ENCODE peak calls at places on chromosome 16, in five cellular contexts. L is sciatic nerve; S is posterior cingulate gyrus; I is activated T-helper 1 cell treated with anti-CD3 and anti-CD28 coated beads, Interleukin-12 subunit alpha, Interleukin-12 subunit beta, Interleukin-2, Interleukin-4 antibody, amounts not matched to agents 30 ng/mL and 10 ng/mL and 1 ng/mL, durations not matched to agents 14 hours and 24 hours and 36 hours; Z is progenitor cell of endocrine pancreas. K is an unnamed sample.

GRCh38 chr16:68335175-68335574 is 24.4 kb downstream of the PRMT7 start:
- DNase-seq in Z (no peak), L (no peak), S (no peak), I (no peak), K (no peak)

GRCh38 chr16:66872524-66872923 is 7.8 kb upstream of the PDP2 start:
- DNase-seq in S (no peak), I (no peak), Z (no peak), L (no peak), K (no peak)

GRCh38 chr16:72302352-72302751 is 130.4 kb upstream of the PMFBP1 start:
- DNase-seq in S (no peak), Z (no peak), I (no peak), L (no peak), K (no peak)

GRCh38 chr16:10519929-10520868 is 60.2 kb downstream of the EMP2 start:
- DNase-seq in L (peak), Z (no peak), I (no peak), S (no peak), K (no peak)

GRCh38 chr16:64872101-64872500 is 249.8 kb downstream of the CDH11 start:
- DNase-seq in L (no peak), Z (no peak), S (no peak), I (no peak), K (no peak)

GRCh38 chr16:57830890-57831484 is 28.7 kb upstream of the KIFC3 start:
- DNase-seq in L (no peak), S (no peak), Z (no peak), I (no peak), K (no peak)

GRCh38 chr16:2009302-2009711 is 314 bp downstream of the ZNF598 start:
- DNase-seq in L (peak), S (no peak), Z (no peak), I (no peak), K (no peak)

GRCh38 chr16:67441289-67441753 is 10.4 kb downstream of the HSD11B2 start:
- DNase-seq in S (peak), Z (no peak), I (no peak), L (no peak), K (no peak)

GRCh38 chr16:85129846-85130706 is 17.8 kb upstream of the CIBAR2 start:
- DNase-seq in S (no peak), Z (no peak), I (no peak), L (no peak), K (no peak)

GRCh38 chr16:21301168-21301894 is 23.2 kb upstream of the CRYM start:
- DNase-seq in L (peak), S (peak), Z (peak), I (peak), K (peak)

GRCh38 chr16:73071131-73071940 is 23.4 kb upstream of the ZFHX3 start:
- DNase-seq in S (no peak), L (peak), I (no peak), Z (peak), K (no peak)

GRCh38 chr16:67022531-67023214 is 6.3 kb upstream of the CBFB start:
- DNase-seq in L (no peak), Z (no peak), I (no peak), S (peak), K (no peak)

GRCh38 chr16:70652322-70652721 is 6.0 kb downstream of the IL34 start:
- DNase-seq in Z (no peak), S (no peak), L (no peak), I (no peak), K (no peak)

GRCh38 chr16:26317885-26318284 is 626.1 kb downstream of the HS3ST4 start:
- DNase-seq in Z (no peak), L (no peak), I (no peak), S (no peak), K (no peak)

GRCh38 chr16:86072328-86073102 is 173.6 kb downstream of the IRF8 start:
- DNase-seq in L (peak), S (peak), I (no peak), Z (peak), K (no peak)

GRCh38 chr16:3953728-3954410 is 73.4 kb upstream of the CREBBP start:
- DNase-seq in Z (no peak), S (no peak), L (peak), I (no peak), K (no peak)

GRCh38 chr16:2741168-2741567 is 11.3 kb upstream of the SRRM2 start:
- DNase-seq in S (no peak), I (no peak), L (no peak), Z (no peak), K (no peak)

GRCh38 chr16:1993731-1994131 is 4.0 kb downstream of the SYNGR3 start:
- DNase-seq in L (no peak), I (no peak), S (no peak), Z (no peak), K (no peak)

GRCh38 chr16:57911711-57912110 is 59.2 kb downstream of the CNGB1 start:
- DNase-seq in Z (no peak), I (no peak), L (no peak), S (no peak), K (no peak)

GRCh38 chr16:2237076-2237551 is 870 bp downstream of the DNASE1L2 start:
- DNase-seq in Z (no peak), L (no peak), S (no peak), I (no peak), K (no peak)

GRCh38 chr16:10765772-10766171 is 22.1 kb downstream of the NUBP1 start:
- DNase-seq in L (no peak), Z (no peak), I (no peak), S (no peak), K (no peak)

GRCh38 chr16:54136276-54136625 is 150.3 kb downstream of the IRX3 start:
- DNase-seq in L (no peak), S (no peak), Z (no peak), I (no peak), K (no peak)

GRCh38 chr16:57413301-57413730 is 8.7 kb downstream of the CCL17 start:
- DNase-seq in Z (no peak), S (no peak), I (no peak), L (no peak), K (no peak)

GRCh38 chr16:51734220-51734619 is 583.1 kb upstream of the SALL1 start:
- DNase-seq in S (no peak), Z (no peak), L (no peak), I (no peak), K (no peak)

GRCh38 chr16:67874147-67874771 is 1.4 kb downstream of the EDC4 start:
- DNase-seq in Z (no peak), I (no peak), S (no peak), L (no peak), K (no peak)

GRCh38 chr16:57684626-57685358 is 9.8 kb upstream of the DRC7 start:
- DNase-seq in Z (no peak), S (no peak), I (no peak), L (no peak), K (no peak)

GRCh38 chr16:28155293-28155692 is 56.5 kb downstream of the XPO6 start:
- DNase-seq in S (no peak), Z (no peak), I (no peak), L (no peak), K (no peak)

GRCh38 chr16:16871196-16871595 is 492.3 kb downstream of the NPIPA7 start:
- DNase-seq in L (no peak), I (no peak), S (no peak), Z (no peak), K (no peak)

GRCh38 chr16:85918436-85918835 is 19.5 kb downstream of the IRF8 start:
- DNase-seq in S (no peak), L (no peak), Z (no peak), I (no peak), K (no peak)

K was measured in GDM1.